ENCODE peak calls at places on chromosomes 5 and 9, in four cellular contexts. M is GM12878, Z is A549, F is H1. L is an unnamed sample.

GRCh38 chr9:125049212-125049611 is 94.1 kb downstream of the SCAI start:
- DNase-seq in Z (no peak), M (no peak), F (no peak), L (no peak)

GRCh38 chr5:123120197-123120596 is 31.2 kb downstream of the PRDM6 start:
- DNase-seq in M (no peak), Z (peak), F (no peak), L (no peak)

GRCh38 chr5:143341807-143342570 is 61.5 kb downstream of the NR3C1 start:
- DNase-seq in Z (peak), M (no peak), F (no peak), L (peak)

GRCh38 chr5:119363936-119364335 is 8.1 kb downstream of the TNFAIP8 start:
- DNase-seq in F (no peak), Z (no peak), M (peak), L (no peak)

GRCh38 chr5:174409070-174409469 is 315.3 kb upstream of the MSX2 start:
- DNase-seq in M (no peak), F (no peak), Z (no peak), L (peak)

GRCh38 chr9:31119882-31120481 is 1264.5 kb upstream of the ACO1 start:
- DNase-seq in M (no peak), F (no peak), Z (no peak), L (peak)

GRCh38 chr9:121773954-121774714 is 122.7 kb downstream of the DAB2IP start:
- DNase-seq in Z (no peak), M (no peak), F (no peak), L (no peak)

GRCh38 chr5:83516361-83516760 is 44.8 kb downstream of the VCAN start:
- DNase-seq in F (no peak), Z (no peak), M (no peak), L (no peak)

GRCh38 chr5:9514968-9515367 is 30.9 kb downstream of the SEMA5A start:
- DNase-seq in M (no peak), Z (no peak), F (no peak), L (no peak)

GRCh38 chr9:565528-565927 is 276.0 kb upstream of the DMRT1 start:
- DNase-seq in M (no peak), Z (no peak), F (no peak), L (no peak)

GRCh38 chr9:5843450-5844249 is 10.7 kb upstream of the ERMP1 start:
- DNase-seq in Z (peak), M (no peak), F (no peak), L (no peak)

GRCh38 chr9:135898634-135899407 is 8.5 kb downstream of the CAMSAP1 start:
- DNase-seq in M (no peak), Z (no peak), F (no peak), L (no peak)

GRCh38 chr5:40570408-40571129 is 109.1 kb upstream of the PTGER4 start:
- DNase-seq in F (no peak), M (peak), Z (peak), L (no peak)

GRCh38 chr5:75277463-75277862 is 40.8 kb upstream of the ANKRD31 start:
- DNase-seq in Z (no peak), F (no peak), M (no peak), L (no peak)

GRCh38 chr5:147509041-147509709 is 693 bp downstream of the DPYSL3 start:
- DNase-seq in M (no peak), Z (no peak), F (peak), L (no peak)

GRCh38 chr9:4009006-4009511 is 290.8 kb downstream of the GLIS3 start:
- DNase-seq in F (no peak), M (no peak), Z (no peak), L (no peak)

GRCh38 chr9:18857769-18858168 is 175.2 kb downstream of the SAXO1 start:
- DNase-seq in Z (no peak), F (no peak), M (no peak), L (no peak)

GRCh38 chr5:172641359-172642045 is 439 bp downstream of the NEURL1B start:
- DNase-seq in M (no peak), F (peak), Z (peak), L (no peak)

DNA sequence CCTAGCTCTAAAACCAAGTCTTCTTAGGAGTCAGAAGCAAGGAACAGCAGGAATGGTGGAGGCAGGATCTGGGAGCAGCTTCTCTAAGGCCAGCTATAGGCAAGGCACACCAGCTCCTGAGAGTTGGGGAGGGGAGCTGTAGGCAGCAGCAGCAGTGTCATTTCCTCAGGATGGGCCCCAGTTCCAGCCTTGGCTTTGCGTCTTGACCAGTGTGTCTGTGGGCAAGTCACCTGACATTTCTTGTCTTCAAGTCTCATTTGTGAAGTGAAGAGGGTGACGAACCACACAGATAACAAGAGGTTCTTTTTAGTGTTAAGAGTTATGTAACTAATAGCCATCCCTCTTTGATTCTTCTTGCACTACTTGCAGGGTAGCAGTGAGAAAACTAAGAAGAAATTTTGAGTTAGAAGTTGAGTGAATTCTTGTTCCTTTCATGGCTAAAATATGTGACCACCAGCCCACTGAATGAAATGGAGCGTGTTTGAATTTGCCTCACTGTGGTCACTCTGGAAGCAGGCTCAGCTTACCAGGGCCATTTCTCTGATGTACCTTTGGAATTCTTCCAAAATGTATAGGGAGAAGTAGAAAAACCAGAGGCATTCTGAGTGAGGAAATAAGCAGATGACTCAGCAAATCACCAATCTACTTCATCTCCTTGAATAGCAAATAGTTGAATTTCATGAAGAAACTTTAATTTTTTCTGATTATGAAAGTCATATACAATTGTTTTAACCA is 42.4 kb downstream of the RHOBTB3 start:
- DNase-seq in F (no peak), Z (no peak), M (no peak), L (peak)
- TF ChIP-seq POLR2A in F (no peak), Z (no peak), M (no peak), L (no peak)

DNA sequence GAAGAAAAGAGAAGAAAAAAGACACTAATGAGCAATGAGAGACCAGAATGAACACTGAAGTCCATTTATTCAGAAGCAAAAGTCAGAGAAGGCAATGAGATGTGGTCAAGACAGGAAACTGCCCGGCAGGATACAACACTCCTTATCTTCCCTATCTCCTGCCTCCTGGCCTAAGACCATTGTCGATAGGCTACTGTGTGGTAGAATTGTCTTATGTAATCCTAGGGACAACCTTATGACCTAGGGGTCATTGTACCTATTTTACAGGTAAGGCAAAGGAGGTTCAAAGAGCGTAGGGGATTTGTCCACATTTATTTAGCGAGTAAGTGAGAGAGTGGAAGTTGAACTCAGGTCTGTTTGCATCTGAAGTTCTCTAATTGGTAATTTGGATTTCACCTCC is 63.0 kb upstream of the PTPN3 start:
- DNase-seq in M (no peak), F (no peak), Z (no peak), L (no peak)
- TF ChIP-seq MAX in M (no peak), F (no peak), Z (no peak), L (no peak)

GRCh38 chr5:180090769-180091546 is 19.4 kb upstream of the RNF130 start:
- DNase-seq in M (no peak), F (peak), Z (no peak), L (peak)

GRCh38 chr5:180086816-180087426 is 15.4 kb upstream of the RNF130 start:
- DNase-seq in F (no peak), M (no peak), Z (no peak), L (no peak)

GRCh38 chr5:180093241-180093640 is 21.7 kb upstream of the RNF130 start:
- DNase-seq in Z (no peak), F (no peak), M (no peak), L (no peak)

GRCh38 chr5:180088561-180088960 is 17.0 kb upstream of the RNF130 start:
- DNase-seq in Z (no peak), M (no peak), F (no peak), L (no peak)

GRCh38 chr5:180090098-180090768 is 18.7 kb upstream of the RNF130 start:
- DNase-seq in M (no peak), Z (peak), F (peak), L (peak)
- TF ChIP-seq POLR2A in M (no peak), Z (no peak), F (peak), L (no peak)

GRCh38 chr9:78967557-78968212 is 604.1 kb upstream of the TLE4 start:
- DNase-seq in Z (no peak), F (no peak), M (no peak), L (peak)
- TF ChIP-seq MAX in Z (no peak), F (no peak), M (no peak), L (no peak)

DNA sequence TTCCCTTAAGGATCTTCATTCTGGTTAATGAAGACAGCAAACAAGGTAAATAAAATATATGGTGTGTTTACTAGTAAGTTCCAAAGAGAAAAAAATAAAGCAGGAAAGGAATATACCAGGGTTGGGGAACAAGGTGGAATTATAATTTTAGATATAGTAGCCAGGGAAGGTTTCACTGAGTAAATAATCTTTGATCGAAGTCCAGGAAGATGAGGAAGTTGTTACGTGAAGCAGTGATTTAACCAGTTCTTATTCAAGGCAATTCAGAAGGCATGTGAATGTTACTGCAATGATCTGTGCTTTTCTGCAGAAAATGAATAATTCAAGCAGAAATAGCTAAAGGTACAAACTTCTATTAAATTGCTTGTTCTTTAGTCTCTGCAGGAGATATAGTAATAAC is 6.2 kb downstream of the SMIM32 start:
- DNase-seq in Z (no peak), M (no peak), F (no peak), L (no peak)
- TF ChIP-seq POLR2A in Z (no peak), M (no peak), F (no peak), L (no peak)

GRCh38 chr5:1105350-1106265 is 6.3 kb downstream of the SLC12A7 start:
- DNase-seq in Z (peak), F (no peak), M (no peak), L (peak)
- TF ChIP-seq MAX in Z (no peak), F (no peak), M (no peak), L (no peak)

DNA sequence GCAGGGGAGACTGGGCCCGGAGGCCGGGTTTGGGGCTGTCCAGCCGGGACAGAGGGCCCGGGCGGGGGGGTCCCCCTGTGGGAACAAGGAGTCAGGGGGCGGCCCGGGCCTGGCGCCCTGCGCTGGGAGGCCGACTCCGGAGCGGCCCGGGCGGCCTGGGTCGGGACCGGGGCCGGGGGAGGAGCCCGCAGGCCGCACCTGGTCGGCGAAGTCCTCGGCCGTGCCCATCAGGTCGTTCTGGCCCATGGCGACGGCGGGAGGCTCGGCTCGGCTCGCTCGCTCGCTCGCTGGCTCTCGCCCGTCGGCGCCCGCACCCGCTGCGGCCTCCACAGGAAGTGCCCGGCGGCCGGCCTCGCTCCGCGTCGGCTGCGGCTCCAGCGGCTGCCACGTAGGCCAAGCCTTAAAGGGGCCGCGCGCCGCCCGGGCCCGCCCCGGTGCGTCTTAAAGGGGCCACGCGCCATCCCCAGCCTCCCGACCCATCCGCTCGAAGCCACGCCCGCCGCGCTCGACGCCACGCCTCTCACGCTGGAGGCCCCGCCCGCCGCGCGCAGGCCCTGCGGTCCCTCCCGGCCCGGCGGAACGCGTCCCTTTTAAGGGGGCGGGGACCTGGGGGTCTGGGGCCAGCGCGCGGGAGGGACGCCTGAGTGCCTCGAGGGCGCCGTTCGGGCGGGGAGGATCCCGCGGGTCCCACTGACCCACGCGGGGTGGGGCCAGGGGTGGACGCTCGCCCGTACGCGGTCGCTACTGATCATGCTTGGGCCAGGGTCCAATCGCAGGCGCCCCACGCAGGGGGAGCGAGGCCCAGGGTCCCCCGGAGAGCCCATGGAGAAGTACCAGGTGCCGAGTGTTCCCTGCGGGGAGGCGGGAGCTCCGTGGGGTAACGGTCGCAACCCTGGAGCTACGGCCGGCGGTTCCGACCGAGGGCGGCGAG is at the start of the genes STKLD1 and SURF4:
- DNase-seq in M (peak), Z (peak), F (peak), L (peak)
- TF ChIP-seq POLR2A in M (peak), Z (peak), F (peak), L (peak)

GRCh38 chr9:92147030-92147853 is 32.0 kb upstream of the SPTLC1 start:
- DNase-seq in F (no peak), Z (peak), M (no peak), L (peak)

GRCh38 chr9:92154016-92154415 is 38.8 kb upstream of the SPTLC1 start:
- DNase-seq in M (no peak), F (peak), Z (no peak), L (no peak)

GRCh38 chr9:92147854-92148184 is 32.6 kb upstream of the SPTLC1 start:
- DNase-seq in M (no peak), F (no peak), Z (no peak), L (no peak)

GRCh38 chr9:92155221-92155620 is 40.0 kb upstream of the SPTLC1 start:
- DNase-seq in F (no peak), M (no peak), Z (no peak), L (no peak)

DNA sequence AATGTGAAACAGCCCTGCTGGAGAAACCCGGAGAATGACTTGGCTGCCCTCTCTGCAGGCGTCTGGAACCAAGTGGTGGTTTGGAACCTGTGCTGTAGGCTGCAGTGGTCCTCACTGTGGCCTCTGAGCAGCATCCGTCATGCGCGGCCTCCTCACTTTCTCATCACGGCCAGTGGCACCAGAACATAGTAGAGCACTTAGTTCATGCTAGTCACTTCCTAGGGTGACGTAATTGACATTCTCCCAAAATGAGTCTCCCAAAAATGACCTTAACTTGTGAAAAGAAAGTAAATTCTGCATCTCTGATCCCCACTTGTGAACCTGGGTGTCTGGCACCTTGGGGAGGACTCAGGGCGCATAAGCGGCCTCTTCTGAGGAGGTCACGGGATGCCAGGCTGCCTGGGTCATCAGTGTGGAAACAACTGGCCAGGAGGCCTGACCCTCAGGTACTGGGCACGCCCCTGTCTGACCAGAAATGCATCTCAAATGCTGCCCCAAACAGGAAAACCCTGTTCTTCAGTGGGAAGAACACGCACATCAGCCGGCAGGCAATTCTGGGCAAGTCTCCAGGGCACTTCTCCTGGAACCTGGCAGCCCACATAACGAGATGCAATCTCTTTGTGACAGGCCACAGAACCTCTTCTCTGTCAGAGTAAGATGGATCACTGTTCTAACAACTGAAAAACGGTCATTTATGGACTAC is 36.6 kb upstream of the SPTLC1 start:
- DNase-seq in F (no peak), Z (no peak), M (no peak), L (no peak)
- TF ChIP-seq MAX in F (no peak), Z (no peak), M (no peak), L (no peak)